ENCODE peak calls at places on chromosomes 16 and 17, in six cellular contexts. One of them, this sample, is unnamed.

GRCh38 chr17:78716814-78717393 is 65.2 kb downstream of the CYTH1 start:
- DNase-seq in mesothelial cell of epicardium: no peak
- DNase-seq in IMR-90: peak
- DNase-seq in lower lobe of right lung: peak
- DNase-seq in CD4-positive, alpha-beta memory T cell: peak
- DNase-seq in ureter: no peak
- DNase-seq in this sample: no peak

GRCh38 chr16:3008749-3009088 is 4.0 kb upstream of the CLDN9 start:
- DNase-seq in ureter: no peak
- DNase-seq in lower lobe of right lung: no peak
- DNase-seq in IMR-90: no peak
- DNase-seq in CD4-positive, alpha-beta memory T cell: no peak
- DNase-seq in mesothelial cell of epicardium: no peak
- DNase-seq in this sample: no peak

GRCh38 chr17:66730497-66730923 is 104.4 kb upstream of the CACNG5 start:
- DNase-seq in IMR-90: no peak
- DNase-seq in ureter: no peak
- DNase-seq in lower lobe of right lung: no peak
- DNase-seq in CD4-positive, alpha-beta memory T cell: no peak
- DNase-seq in mesothelial cell of epicardium: no peak
- DNase-seq in this sample: no peak

GRCh38 chr16:28609631-28610594 is at the start of gene SULT1A1:
- DNase-seq in ureter: peak
- DNase-seq in lower lobe of right lung: peak
- DNase-seq in IMR-90: no peak
- DNase-seq in mesothelial cell of epicardium: no peak
- DNase-seq in CD4-positive, alpha-beta memory T cell: no peak
- DNase-seq in this sample: no peak

GRCh38 chr17:7176870-7177209 is 2.3 kb downstream of the ASGR1 start:
- DNase-seq in IMR-90: no peak
- DNase-seq in lower lobe of right lung: no peak
- DNase-seq in CD4-positive, alpha-beta memory T cell: no peak
- DNase-seq in ureter: no peak
- DNase-seq in mesothelial cell of epicardium: no peak
- DNase-seq in this sample: no peak

GRCh38 chr16:29925173-29925804 is 737 bp downstream of the KCTD13 start:
- DNase-seq in ureter: no peak
- DNase-seq in IMR-90: no peak
- DNase-seq in mesothelial cell of epicardium: no peak
- DNase-seq in lower lobe of right lung: no peak
- DNase-seq in CD4-positive, alpha-beta memory T cell: no peak
- DNase-seq in this sample: no peak

GRCh38 chr17:34562387-34562786 is 17.0 kb upstream of the TMEM132E start:
- DNase-seq in ureter: no peak
- DNase-seq in lower lobe of right lung: no peak
- DNase-seq in IMR-90: no peak
- DNase-seq in mesothelial cell of epicardium: no peak
- DNase-seq in CD4-positive, alpha-beta memory T cell: no peak
- DNase-seq in this sample: no peak

GRCh38 chr17:81074875-81075274 is 39.9 kb downstream of the BAIAP2 start:
- DNase-seq in lower lobe of right lung: no peak
- DNase-seq in IMR-90: no peak
- DNase-seq in mesothelial cell of epicardium: no peak
- DNase-seq in CD4-positive, alpha-beta memory T cell: no peak
- DNase-seq in ureter: no peak
- DNase-seq in this sample: no peak

GRCh38 chr17:74842599-74843351 is 16.9 kb downstream of the GRIN2C start:
- DNase-seq in CD4-positive, alpha-beta memory T cell: no peak
- DNase-seq in ureter: no peak
- DNase-seq in mesothelial cell of epicardium: peak
- DNase-seq in IMR-90: peak
- DNase-seq in lower lobe of right lung: peak
- DNase-seq in this sample: no peak

GRCh38 chr17:82424863-82425159 is 6.4 kb upstream of the OGFOD3 start:
- DNase-seq in IMR-90: no peak
- DNase-seq in ureter: no peak
- DNase-seq in CD4-positive, alpha-beta memory T cell: no peak
- DNase-seq in mesothelial cell of epicardium: no peak
- DNase-seq in lower lobe of right lung: no peak
- DNase-seq in this sample: no peak

GRCh38 chr17:49123061-49123460 is 9.5 kb upstream of the B4GALNT2 start:
- DNase-seq in CD4-positive, alpha-beta memory T cell: no peak
- DNase-seq in lower lobe of right lung: no peak
- DNase-seq in ureter: no peak
- DNase-seq in mesothelial cell of epicardium: no peak
- DNase-seq in IMR-90: no peak
- DNase-seq in this sample: no peak

GRCh38 chr17:15026088-15026487 is 239.0 kb downstream of the PMP22 start:
- DNase-seq in ureter: no peak
- DNase-seq in IMR-90: no peak
- DNase-seq in mesothelial cell of epicardium: no peak
- DNase-seq in CD4-positive, alpha-beta memory T cell: no peak
- DNase-seq in lower lobe of right lung: no peak
- DNase-seq in this sample: no peak

GRCh38 chr16:14564881-14565687 is 65.0 kb downstream of the PARN start:
- DNase-seq in ureter: no peak
- DNase-seq in lower lobe of right lung: no peak
- DNase-seq in mesothelial cell of epicardium: no peak
- DNase-seq in CD4-positive, alpha-beta memory T cell: no peak
- DNase-seq in IMR-90: peak
- DNase-seq in this sample: no peak

This sample was measured in GM04503.